ENCODE peak calls at places on chromosomes 3 and 15, in five cellular contexts. One of them, this sample, is unnamed.

GRCh38 chr3:156867174-156867573 is 41.0 kb downstream of the LEKR1 start:
- DNase-seq in BE2C: no peak
- DNase-seq in GM12891: no peak
- DNase-seq in H7: no peak
- DNase-seq in NCI-H510A treated with DMSO at 0.1 percent for 48 hours: no peak
- DNase-seq in this sample: no peak

GRCh38 chr15:63040954-63041353 is 1.6 kb upstream of the TPM1 start:
- DNase-seq in BE2C: peak
- DNase-seq in GM12891: no peak
- DNase-seq in H7: no peak
- DNase-seq in NCI-H510A treated with DMSO at 0.1 percent for 48 hours: no peak
- DNase-seq in this sample: no peak

GRCh38 chr15:62495670-62496328 is 330.7 kb upstream of the C2CD4B start:
- DNase-seq in BE2C: peak
- DNase-seq in GM12891: no peak
- DNase-seq in H7: no peak
- DNase-seq in NCI-H510A treated with DMSO at 0.1 percent for 48 hours: no peak
- DNase-seq in this sample: peak

GRCh38 chr3:69774029-69774428 is 34.8 kb downstream of the MITF start:
- DNase-seq in BE2C: no peak
- DNase-seq in GM12891: no peak
- DNase-seq in H7: no peak
- DNase-seq in NCI-H510A treated with DMSO at 0.1 percent for 48 hours: no peak
- DNase-seq in this sample: no peak

GRCh38 chr3:170978335-170978745 is 48.2 kb downstream of the SLC2A2 start:
- DNase-seq in BE2C: peak
- DNase-seq in GM12891: no peak
- DNase-seq in H7: no peak
- DNase-seq in NCI-H510A treated with DMSO at 0.1 percent for 48 hours: no peak
- DNase-seq in this sample: no peak

GRCh38 chr3:36649078-36649477 is 115.3 kb downstream of the DCLK3 start:
- DNase-seq in BE2C: no peak
- DNase-seq in GM12891: no peak
- DNase-seq in H7: no peak
- DNase-seq in NCI-H510A treated with DMSO at 0.1 percent for 48 hours: no peak
- DNase-seq in this sample: no peak

GRCh38 chr3:4680881-4681300 is 187.7 kb downstream of the ITPR1 start:
- DNase-seq in BE2C: no peak
- DNase-seq in GM12891: no peak
- DNase-seq in H7: no peak
- DNase-seq in NCI-H510A treated with DMSO at 0.1 percent for 48 hours: no peak
- DNase-seq in this sample: peak

GRCh38 chr3:107971181-107971580 is 119.7 kb downstream of the CD47 start:
- DNase-seq in BE2C: no peak
- DNase-seq in GM12891: no peak
- DNase-seq in H7: no peak
- DNase-seq in NCI-H510A treated with DMSO at 0.1 percent for 48 hours: no peak
- DNase-seq in this sample: no peak

GRCh38 chr15:29348308-29348914 is 78.8 kb upstream of the NSMCE3 start:
- DNase-seq in BE2C: no peak
- DNase-seq in GM12891: no peak
- DNase-seq in H7: peak
- DNase-seq in NCI-H510A treated with DMSO at 0.1 percent for 48 hours: no peak
- DNase-seq in this sample: no peak

This sample was measured in brain microvascular endothelial cell.